ENCODE peak calls at places on chromosomes 6 and 20, in eight cellular contexts. Q is cardiac muscle cell, S is progenitor cell of endocrine pancreas, N is thoracic aorta, X is RWPE1, H is AG09309, I is endothelial cell, O is fibroblast of lung. G is an unnamed sample.

GRCh38 chr6:72857791-72858190 is 235.9 kb downstream of the KCNQ5 start:
- DNase-seq in Q (no peak), S (no peak), N (no peak), X (peak), H (no peak), I (no peak), O (peak), G (no peak)

GRCh38 chr6:28940859-28941680 is 17.3 kb upstream of the TRIM27 start:
- DNase-seq in Q (peak), S (peak), N (peak), X (peak), H (peak), I (peak), O (peak), G (peak)

GRCh38 chr20:4038047-4038459 is 22.7 kb upstream of the RNF24 start:
- DNase-seq in Q (peak), S (no peak), N (no peak), X (peak), H (no peak), I (no peak), O (peak), G (peak)

GRCh38 chr6:20826378-20826777 is 292.1 kb downstream of the CDKAL1 start:
- DNase-seq in Q (no peak), S (no peak), N (no peak), X (no peak), H (peak), I (no peak), O (peak), G (no peak)

GRCh38 chr6:148760568-148761531 is 14.0 kb downstream of the UST start:
- DNase-seq in Q (peak), S (no peak), N (no peak), X (no peak), H (peak), I (no peak), O (peak), G (peak)

GRCh38 chr6:100176321-100176950 is 182.4 kb upstream of the MCHR2 start:
- DNase-seq in Q (peak), S (no peak), N (no peak), X (peak), H (peak), I (peak), O (peak), G (no peak)

GRCh38 chr6:46296586-46296985 is 125.8 kb upstream of the ENPP5 start:
- DNase-seq in Q (no peak), S (no peak), N (no peak), X (no peak), H (peak), I (no peak), O (no peak), G (no peak)

GRCh38 chr6:4947716-4948115 is 56.1 kb downstream of the RPP40 start:
- DNase-seq in Q (no peak), S (no peak), N (no peak), X (no peak), H (no peak), I (no peak), O (no peak), G (no peak)

GRCh38 chr6:161745594-161745993 is 471.7 kb upstream of the AGPAT4 start:
- DNase-seq in Q (no peak), S (no peak), N (no peak), X (no peak), H (no peak), I (no peak), O (no peak), G (no peak)

GRCh38 chr6:13284646-13285045 is 43.7 kb downstream of the TBC1D7 start:
- DNase-seq in Q (no peak), S (no peak), N (no peak), X (no peak), H (no peak), I (no peak), O (no peak), G (no peak)

GRCh38 chr6:56387621-56388413 is 140.4 kb upstream of the COL21A1 start:
- DNase-seq in Q (no peak), S (no peak), N (peak), X (no peak), H (no peak), I (no peak), O (no peak), G (no peak)

GRCh38 chr6:37052027-37052628 is 46.7 kb downstream of the FGD2 start:
- DNase-seq in Q (no peak), S (no peak), N (no peak), X (no peak), H (no peak), I (no peak), O (no peak), G (no peak)

GRCh38 chr6:3227363-3228045 is at the start of gene TUBB2B:
- DNase-seq in Q (peak), S (peak), N (no peak), X (no peak), H (no peak), I (peak), O (no peak), G (peak)

GRCh38 chr20:34102342-34102741 is 9.7 kb downstream of the EIF2S2 start:
- DNase-seq in Q (no peak), S (no peak), N (no peak), X (no peak), H (no peak), I (no peak), O (no peak), G (no peak)

GRCh38 chr6:77456531-77457248 is 6.6 kb downstream of the HTR1B start:
- DNase-seq in Q (no peak), S (no peak), N (no peak), X (peak), H (peak), I (no peak), O (peak), G (no peak)

GRCh38 chr6:145153495-145153894 is 581.8 kb downstream of the EPM2A start:
- DNase-seq in Q (no peak), S (no peak), N (no peak), X (no peak), H (no peak), I (no peak), O (no peak), G (no peak)

GRCh38 chr6:116384727-116385461 is 14.1 kb downstream of the DSE start:
- DNase-seq in Q (peak), S (no peak), N (no peak), X (no peak), H (no peak), I (no peak), O (no peak), G (no peak)

GRCh38 chr6:92756912-92757311 is 662.4 kb downstream of the EPHA7 start:
- DNase-seq in Q (no peak), S (no peak), N (no peak), X (peak), H (no peak), I (no peak), O (peak), G (no peak)

GRCh38 chr6:63764318-63764916 is 128.8 kb downstream of the PHF3 start:
- DNase-seq in Q (peak), S (no peak), N (no peak), X (no peak), H (no peak), I (no peak), O (peak), G (peak)

DNA sequence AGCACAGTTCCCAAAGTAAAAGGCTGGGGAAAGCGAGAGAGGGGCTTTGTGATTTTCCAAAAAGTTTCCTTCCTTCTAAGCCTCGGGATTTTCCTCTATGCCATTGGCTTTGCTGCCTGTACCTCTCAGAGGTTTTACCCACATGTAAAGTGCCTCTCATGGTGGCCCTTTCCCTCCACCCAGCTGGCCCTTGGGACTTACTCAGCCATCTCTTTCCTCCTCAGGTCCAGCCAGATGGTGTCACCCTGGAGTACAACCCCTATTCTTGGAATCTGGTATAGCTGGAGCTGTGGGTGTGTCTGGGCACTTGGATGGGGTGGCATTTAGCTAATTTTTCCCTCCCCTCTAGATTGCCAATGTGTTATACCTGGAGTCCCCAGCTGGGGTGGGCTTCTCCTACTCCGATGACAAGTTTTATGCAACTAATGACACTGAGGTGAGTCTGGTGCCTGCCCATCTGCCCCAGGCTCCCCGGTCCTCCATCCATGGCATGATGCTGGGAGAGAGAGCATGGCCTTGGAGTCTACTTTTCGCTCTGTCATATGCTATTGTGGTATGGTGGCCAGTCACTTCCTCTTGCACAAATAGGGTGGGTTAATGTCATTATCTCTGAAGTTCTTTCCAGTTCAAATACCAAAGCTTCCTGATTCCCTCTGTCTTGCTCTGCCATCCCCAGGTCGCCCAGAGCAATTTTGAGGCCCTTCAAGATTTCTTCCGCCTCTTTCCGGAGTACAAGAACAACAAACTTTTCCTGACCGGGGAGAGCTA is 1.1 kb downstream of the CTSA start:
- DNase-seq in Q (no peak), S (no peak), N (no peak), X (peak), H (no peak), I (no peak), O (peak), G (no peak)
- TF ChIP-seq CTCF in Q (peak), S (no peak), N (no peak), X (no peak), H (peak), I (no peak), O (no peak), G (no peak)

DNA sequence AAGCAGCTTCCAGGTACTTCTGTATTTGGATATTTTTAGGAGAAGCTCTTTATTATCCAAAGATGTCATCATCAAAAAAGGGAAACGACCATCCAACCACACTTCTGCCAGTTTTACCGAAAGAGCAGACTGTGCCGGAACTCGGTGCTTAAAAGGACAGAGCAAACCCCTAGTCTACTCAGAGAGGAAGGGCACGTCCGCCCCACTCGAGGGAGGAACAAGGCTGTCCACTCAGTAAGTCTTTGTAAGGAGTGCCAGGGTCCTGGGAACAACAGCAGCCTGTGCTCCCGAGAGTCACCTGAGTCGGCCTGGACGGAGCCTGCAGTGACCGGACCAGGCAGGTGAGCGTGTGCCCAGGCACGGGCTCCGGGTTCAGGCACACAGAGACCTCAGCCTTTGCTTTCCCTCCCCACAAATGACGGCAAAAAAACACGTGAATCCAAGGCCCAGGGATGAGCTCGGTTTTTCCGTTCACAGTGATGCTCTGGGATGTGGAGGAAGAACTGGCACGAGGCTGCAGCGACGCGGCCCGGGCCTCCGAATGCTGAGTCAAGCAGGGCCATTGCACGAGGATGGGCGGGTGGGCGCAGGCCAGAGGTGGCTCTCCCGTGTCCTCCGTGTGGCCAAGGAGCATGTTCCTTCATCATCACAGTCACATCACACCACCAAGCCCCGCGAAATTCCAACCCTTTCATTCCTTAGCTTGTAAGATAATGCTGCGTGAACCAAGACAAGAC is 17.4 kb upstream of the SLCO4A1 start:
- DNase-seq in Q (no peak), S (no peak), N (no peak), X (no peak), H (no peak), I (no peak), O (no peak), G (no peak)
- TF ChIP-seq CTCF in Q (no peak), S (no peak), N (no peak), X (no peak), H (no peak), I (no peak), O (no peak), G (no peak)

GRCh38 chr6:30074331-30075093 is 1.1 kb downstream of the RNF39 start:
- DNase-seq in Q (no peak), S (no peak), N (no peak), X (no peak), H (no peak), I (no peak), O (peak), G (peak)

GRCh38 chr6:30076333-30076732 is 764 bp upstream of the RNF39 start:
- DNase-seq in Q (no peak), S (no peak), N (no peak), X (no peak), H (no peak), I (no peak), O (no peak), G (no peak)

GRCh38 chr6:30073489-30074240 is 1.9 kb downstream of the RNF39 start:
- DNase-seq in Q (no peak), S (no peak), N (no peak), X (no peak), H (no peak), I (no peak), O (no peak), G (no peak)

GRCh38 chr6:30075987-30076311 is 380 bp upstream of the RNF39 start:
- DNase-seq in Q (no peak), S (no peak), N (no peak), X (peak), H (no peak), I (no peak), O (no peak), G (no peak)

GRCh38 chr6:30075094-30075986 is at the start of gene RNF39:
- DNase-seq in Q (no peak), S (no peak), N (no peak), X (peak), H (no peak), I (no peak), O (no peak), G (peak)
- TF ChIP-seq CTCF in Q (peak), S (peak), N (no peak), X (peak), H (peak), I (peak), O (peak), G (peak)

DNA sequence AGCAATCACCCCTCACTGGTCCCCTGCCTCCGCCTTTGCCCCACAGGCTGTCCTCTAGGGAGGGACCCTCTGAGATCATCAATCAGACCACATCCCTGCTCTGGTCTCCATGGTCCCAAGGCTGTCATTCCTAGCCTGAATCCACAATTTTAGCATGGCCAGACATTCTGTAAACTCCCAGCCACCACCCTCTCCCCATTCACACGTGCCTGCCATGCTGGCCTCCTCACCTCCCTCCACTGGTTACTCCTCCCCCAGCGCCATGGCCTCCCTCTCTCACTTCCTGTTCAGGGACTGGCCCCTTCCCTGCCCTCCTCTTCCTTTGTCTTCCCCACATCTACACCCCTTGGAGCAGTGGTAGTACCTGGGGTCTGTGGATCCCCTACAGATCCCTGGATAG is 150.7 kb upstream of the MLN start:
- DNase-seq in Q (no peak), S (no peak), N (no peak), X (no peak), H (no peak), I (no peak), O (no peak), G (no peak)
- TF ChIP-seq CTCF in Q (no peak), S (no peak), N (no peak), X (no peak), H (no peak), I (no peak), O (no peak), G (no peak)

GRCh38 chr20:32119734-32120133 is 10.2 kb downstream of the TM9SF4 start:
- DNase-seq in Q (no peak), S (no peak), N (no peak), X (no peak), H (no peak), I (no peak), O (no peak), G (no peak)
- TF ChIP-seq CTCF in Q (no peak), S (no peak), N (no peak), X (no peak), H (no peak), I (no peak), O (no peak), G (no peak)

GRCh38 chr6:33305052-33305451 is 6.3 kb upstream of the RGL2 start:
- DNase-seq in Q (no peak), S (no peak), N (no peak), X (no peak), H (no peak), I (no peak), O (no peak), G (no peak)

GRCh38 chr6:33304216-33304615 is 5.5 kb upstream of the RGL2 start:
- DNase-seq in Q (no peak), S (no peak), N (no peak), X (no peak), H (no peak), I (no peak), O (no peak), G (no peak)

GRCh38 chr6:33299237-33299944 is 649 bp upstream of the RGL2 start:
- DNase-seq in Q (peak), S (peak), N (peak), X (peak), H (peak), I (peak), O (peak), G (peak)

GRCh38 chr6:33298773-33299236 is at the start of gene RGL2:
- DNase-seq in Q (peak), S (no peak), N (peak), X (peak), H (no peak), I (peak), O (peak), G (peak)

GRCh38 chr6:33301877-33302276 is 3.1 kb upstream of the RGL2 start:
- DNase-seq in Q (no peak), S (no peak), N (no peak), X (no peak), H (no peak), I (no peak), O (no peak), G (no peak)
- TF ChIP-seq CTCF in Q (no peak), S (no peak), N (no peak), X (no peak), H (no peak), I (no peak), O (no peak), G (no peak)

GRCh38 chr20:50504231-50504823 is 5.9 kb upstream of the PTPN1 start:
- DNase-seq in Q (no peak), S (no peak), N (no peak), X (no peak), H (no peak), I (no peak), O (peak), G (no peak)
- TF ChIP-seq CTCF in Q (no peak), S (no peak), N (no peak), X (no peak), H (no peak), I (no peak), O (no peak), G (no peak)

G was measured in nephron progenitor cell.